ENCODE peak calls at places on chromosomes 4 and X, in seven cellular contexts. Z, B, T, A, C, Y and E are unnamed samples.

GRCh38 chr4:102438396-102438795 is 62.8 kb upstream of the NFKB1 start:
- DNase-seq in B (no peak), A (no peak), C (no peak), Z (no peak), Y (peak; percentile 10), T (no peak), E (peak; percentile 60)

GRCh38 chr4:104420766-104421165 is 73.9 kb downstream of the CXXC4 start:
- DNase-seq in A (no peak), B (peak; percentile 30), T (no peak), C (no peak), Y (no peak), Z (no peak), E (no peak)

GRCh38 chr4:173478136-173478860 is 51.7 kb downstream of the HAND2 start:
- DNase-seq in Y (peak; percentile 36), Z (no peak), B (no peak), C (no peak), A (no peak), T (no peak), E (no peak)

GRCh38 chrX:31440546-31440945 is 368.7 kb upstream of the FTHL17 start:
- DNase-seq in C (no peak), T (no peak), B (no peak), A (no peak), Z (no peak), Y (peak; percentile 53), E (no peak)

GRCh38 chrX:103446665-103447302 is 70.4 kb downstream of the BEX3 start:
- DNase-seq in Y (peak; percentile 59), C (no peak), B (no peak), A (no peak), Z (no peak), T (no peak), E (peak; percentile 26)

GRCh38 chr4:106818764-106819163 is 217.3 kb downstream of the DKK2 start:
- DNase-seq in C (no peak), A (no peak), Z (no peak), T (no peak), B (no peak), Y (no peak), E (peak; percentile 16)

GRCh38 chr4:122665148-122665547 is 44.3 kb upstream of the IL21 start:
- DNase-seq in Y (peak; percentile 68), Z (no peak), A (no peak), B (no peak), C (no peak), T (no peak), E (no peak)

GRCh38 chr4:13907255-13907751 is 279.8 kb upstream of the BOD1L1 start:
- DNase-seq in A (no peak), C (no peak), B (no peak), Y (peak; percentile 98), T (peak; percentile 11), Z (peak; percentile 79), E (peak; percentile 99)

GRCh38 chr4:2334826-2335728 is 73.2 kb upstream of the MXD4 start:
- DNase-seq in A (no peak), Z (no peak), T (no peak), C (no peak), Y (no peak), B (no peak), E (no peak)

GRCh38 chr4:80586716-80587115 is 251.2 kb downstream of the CFAP299 start:
- DNase-seq in A (no peak), Y (no peak), B (no peak), T (no peak), C (no peak), Z (no peak), E (no peak)

GRCh38 chrX:136519069-136519468 is 12.9 kb upstream of the VGLL1 start:
- DNase-seq in Z (no peak), A (no peak), B (no peak), T (no peak), C (no peak), Y (no peak), E (no peak)

GRCh38 chrX:13357925-13358324 is 38.1 kb upstream of the ATXN3L start:
- DNase-seq in Z (peak; percentile 46), Y (peak; percentile 59), C (no peak), T (no peak), B (no peak), A (no peak), E (no peak)

GRCh38 chr4:40301592-40301991 is 33.5 kb upstream of the CHRNA9 start:
- DNase-seq in C (no peak), A (no peak), T (no peak), Y (no peak), Z (no peak), B (no peak), E (no peak)

GRCh38 chrX:155068165-155068564 is 2.8 kb downstream of the CMC4 start:
- DNase-seq in C (no peak), Z (peak; percentile 44), A (no peak), B (no peak), T (no peak), Y (peak; percentile 78), E (peak; percentile 84)

GRCh38 chrX:46961574-46962279 is 49.5 kb downstream of the JADE3 start:
- DNase-seq in T (no peak), B (no peak), Z (no peak), C (no peak), A (no peak), Y (no peak), E (no peak)

GRCh38 chr4:8117278-8117682 is 41.3 kb downstream of the ABLIM2 start:
- DNase-seq in Z (peak; percentile 45), Y (peak; percentile 48), A (no peak), B (peak; percentile 77), T (no peak), C (peak; percentile 80), E (peak; percentile 51)

GRCh38 chr4:111204807-111205206 is 581.9 kb upstream of the PITX2 start:
- DNase-seq in A (no peak), Y (no peak), T (no peak), B (no peak), Z (no peak), C (no peak), E (no peak)

GRCh38 chr4:60482921-60483351 is 717.2 kb upstream of the ADGRL3 start:
- DNase-seq in Z (no peak), B (no peak), A (no peak), C (no peak), Y (no peak), T (no peak), E (no peak)

GRCh38 chrX:17846045-17846444 is 15.1 kb downstream of the RAI2 start:
- DNase-seq in B (no peak), Z (no peak), C (no peak), Y (no peak), T (no peak), A (no peak), E (no peak)

GRCh38 chr4:88030565-88031310 is 23.3 kb downstream of the PKD2 start:
- DNase-seq in T (no peak), Z (no peak), Y (no peak), B (no peak), C (no peak), A (no peak), E (no peak)

GRCh38 chr4:151611960-151612359 is 148.8 kb downstream of the GATB start:
- DNase-seq in Y (no peak), A (no peak), C (no peak), Z (no peak), T (no peak), B (no peak), E (no peak)

GRCh38 chr4:77669911-77670590 is 64.4 kb downstream of the CXCL13 start:
- DNase-seq in A (no peak), C (no peak), Z (peak; percentile 12), T (no peak), B (no peak), Y (peak; percentile 2), E (no peak)

GRCh38 chr4:98659106-98659592 is 738 bp upstream of the TSPAN5 start:
- DNase-seq in C (no peak), Z (no peak), A (no peak), B (peak; percentile 21), Y (peak; percentile 70), T (no peak), E (peak; percentile 70)

GRCh38 chrX:91279479-91279878 is 155.2 kb upstream of the PABPC5 start:
- DNase-seq in T (no peak), Y (no peak), B (no peak), C (no peak), Z (no peak), A (no peak), E (no peak)

GRCh38 chr4:131091896-131092295 is 1995.9 kb downstream of the C4orf33 start:
- DNase-seq in A (peak; percentile 63), Z (peak; percentile 43), C (no peak), B (no peak), Y (peak; percentile 1), T (no peak), E (peak; percentile 72)

GRCh38 chr4:8906991-8907595 is 35.5 kb upstream of the HMX1 start:
- DNase-seq in A (no peak), Y (no peak), T (no peak), B (no peak), Z (no peak), C (no peak), E (no peak)

GRCh38 chr4:108574402-108574801 is 46.0 kb upstream of the RPL34 start:
- DNase-seq in T (no peak), Z (no peak), A (no peak), Y (no peak), B (no peak), C (no peak), E (no peak)

GRCh38 chrX:22037225-22037624 is 5.1 kb downstream of the PHEX start:
- DNase-seq in T (no peak), Y (no peak), Z (no peak), B (no peak), A (no peak), C (no peak), E (no peak)

GRCh38 chr4:137125011-137125410 is 407.3 kb downstream of the PCDH18 start:
- DNase-seq in T (no peak), B (no peak), Z (no peak), A (no peak), Y (peak; percentile 85), C (no peak), E (peak; percentile 74)

GRCh38 chr4:166042510-166043055 is 169.5 kb downstream of the TLL1 start:
- DNase-seq in Y (no peak), Z (peak; percentile 29), T (no peak), B (no peak), C (no peak), A (no peak), E (no peak)

GRCh38 chr4:145340071-145340695 is 141.5 kb upstream of the SMAD1 start:
- DNase-seq in Y (no peak), A (no peak), C (no peak), T (no peak), B (no peak), Z (no peak), E (no peak)

GRCh38 chr4:106201373-106201772 is 114.6 kb downstream of the TBCK start:
- DNase-seq in Y (peak; percentile 31), Z (peak; percentile 31), A (peak; percentile 17), C (no peak), B (no peak), T (no peak), E (peak; percentile 36)

GRCh38 chrX:55489315-55490009 is at the start of gene USP51:
- DNase-seq in T (peak; percentile 56), A (no peak), Z (peak; percentile 31), B (peak; percentile 51), Y (peak; percentile 14), C (peak; percentile 77), E (peak; percentile 12)

GRCh38 chr4:16122225-16122624 is 38.4 kb upstream of the PROM1 start:
- DNase-seq in A (no peak), Y (no peak), T (no peak), B (no peak), C (no peak), Z (no peak), E (no peak)

GRCh38 chr4:187333151-187333550 is 609.5 kb upstream of the FAT1 start:
- DNase-seq in Y (peak; percentile 62), C (no peak), A (no peak), T (no peak), B (no peak), Z (no peak), E (peak; percentile 25)

GRCh38 chrX:134173541-134174272 is 63.3 kb upstream of the CCDC160 start:
- DNase-seq in Z (no peak), C (no peak), T (no peak), A (no peak), Y (no peak), B (peak; percentile 25), E (no peak)

GRCh38 chr4:138843611-138844010 is 172.0 kb upstream of the NOCT start:
- DNase-seq in T (no peak), C (no peak), B (no peak), Z (no peak), A (no peak), Y (no peak), E (no peak)

GRCh38 chrX:21702725-21703228 is 44.6 kb upstream of the KLHL34 start:
- DNase-seq in Z (no peak), Y (no peak), A (no peak), T (no peak), C (no peak), B (no peak), E (no peak)